ENCODE peak calls at places on chromosomes 11 and 22, in eight cellular contexts. B, S, J, N, V, U, A and D are unnamed samples. For H3K4me1 and H3K36me3, the result is how much of the 10 kb centered on the place peaks cover.

GRCh38 chr11:58392741-58393140 is 13.9 kb downstream of the OR5B3 start:
- DNase-seq in S (no peak), J (no peak), N (no peak), B (no peak), V (no peak), U (no peak), A (no peak), D (no peak)

GRCh38 chr11:102279641-102280170 is 37.6 kb upstream of the BIRC3 start:
- DNase-seq in V (no peak), B (no peak), N (no peak), A (no peak), U (no peak), J (no peak), S (no peak), D (no peak)

GRCh38 chr22:38452373-38453064 is 2.5 kb downstream of the KCNJ4 start:
- DNase-seq in S (no peak), U (no peak), A (peak), B (no peak), N (no peak), V (peak), J (no peak), D (no peak)

GRCh38 chr11:8839957-8840945 is 70.7 kb upstream of the AKIP1 start:
- DNase-seq in B (peak), N (no peak), V (no peak), S (no peak), J (no peak), U (no peak), A (no peak), D (no peak)

GRCh38 chr22:19703869-19704268 is 10.4 kb upstream of the SEPTIN5 start:
- DNase-seq in V (peak), J (no peak), U (no peak), A (no peak), B (no peak), S (no peak), N (peak), D (no peak)

GRCh38 chr22:23504522-23504921 is 75.6 kb downstream of the IGLL1 start:
- DNase-seq in A (no peak), V (peak), B (no peak), J (no peak), N (no peak), S (peak), U (peak), D (no peak)

GRCh38 chr11:62600367-62601113 is 1.1 kb downstream of the MTA2 start:
- DNase-seq in A (no peak), N (no peak), S (peak), U (no peak), V (no peak), B (no peak), J (no peak), D (no peak)

GRCh38 chr11:804599-804964 is 449 bp downstream of the PIDD1 start:
- DNase-seq in S (no peak), J (no peak), N (no peak), B (no peak), A (no peak), V (no peak), U (no peak), D (no peak)

GRCh38 chr22:31583861-31584485 is 78.0 kb downstream of the PISD start:
- DNase-seq in V (no peak), S (no peak), B (no peak), J (no peak), U (no peak), N (no peak), A (no peak), D (no peak)

GRCh38 chr11:93935826-93936225 is 85.3 kb upstream of the HEPHL1 start:
- DNase-seq in A (no peak), S (no peak), B (no peak), V (no peak), U (no peak), N (no peak), J (no peak), D (no peak)

GRCh38 chr11:125401746-125402145 is 94.3 kb downstream of the FEZ1 start:
- DNase-seq in U (peak), A (no peak), J (no peak), N (no peak), V (peak), B (peak), S (no peak), D (no peak)

GRCh38 chr11:32870676-32871075 is 21.9 kb upstream of the QSER1 start:
- DNase-seq in S (peak), A (no peak), J (no peak), B (no peak), U (no peak), N (no peak), V (no peak), D (no peak)

GRCh38 chr11:126113515-126113957 is 50.9 kb upstream of the CDON start:
- DNase-seq in S (no peak), A (peak), B (no peak), U (peak), J (no peak), V (peak), N (peak), D (no peak)

GRCh38 chr22:42305967-42306366 is 35.5 kb upstream of the TCF20 start:
- DNase-seq in N (no peak), U (no peak), B (no peak), J (no peak), V (no peak), S (no peak), A (no peak), D (no peak)
- H3K4me1 ChIP-seq in N (under half), U (under half), B (under half), J (under half), V (under half), S (under half), A (under half), D (under half)

GRCh38 chr11:70314730-70315129 is 44.2 kb downstream of the PPFIA1 start:
- DNase-seq in N (no peak), A (no peak), B (no peak), V (no peak), J (no peak), S (peak), U (no peak), D (no peak)
- H3K36me3 ChIP-seq in N (under half), A (under half), B (under half), V (under half), J (under half), S (under half), U (under half), D (under half)

DNA sequence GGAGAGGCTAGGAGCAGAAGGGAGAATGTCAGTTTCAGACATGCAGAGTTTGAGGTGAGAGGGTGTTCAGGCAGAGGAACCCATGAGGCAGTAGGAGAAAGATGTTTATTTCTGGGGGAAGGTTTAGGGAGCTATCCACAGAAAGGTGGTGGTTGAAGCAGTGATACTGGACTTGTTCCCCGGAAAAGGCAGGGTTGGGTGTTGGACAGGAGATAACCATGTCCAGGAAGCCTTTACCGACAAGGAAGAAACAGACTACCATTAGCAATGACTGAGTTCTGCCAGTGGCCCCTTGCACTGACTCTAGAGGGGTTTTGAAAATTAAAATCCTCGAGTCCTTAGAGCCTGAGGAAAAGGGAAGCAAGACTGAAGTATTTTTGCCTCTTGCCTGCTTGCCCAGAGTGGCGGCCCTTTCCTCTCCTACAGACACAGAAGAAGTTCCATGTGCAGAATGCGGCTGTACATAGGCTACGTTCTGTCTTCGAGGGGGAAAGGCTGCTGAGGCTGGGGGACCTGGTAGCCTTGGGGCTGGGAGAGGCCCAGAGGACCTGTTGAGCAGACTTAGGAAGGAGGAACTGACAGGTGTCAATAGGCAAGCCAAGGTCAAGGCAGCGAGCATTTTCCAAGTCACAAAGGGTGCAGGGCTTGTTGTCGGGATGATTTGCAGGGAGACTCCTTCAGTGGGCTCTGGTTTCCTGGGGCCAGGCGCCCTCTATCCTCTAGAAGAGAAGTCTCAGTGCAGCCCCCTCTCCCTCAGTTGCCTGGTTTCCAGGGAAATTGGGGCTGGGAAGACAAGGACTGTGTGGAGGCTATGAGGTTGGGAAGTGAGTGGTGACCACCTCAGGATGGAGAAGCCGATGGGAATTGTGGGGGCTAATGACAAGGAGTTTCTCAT is 146.7 kb downstream of the LDLRAD3 start:
- DNase-seq in N (no peak), U (no peak), J (no peak), B (no peak), A (no peak), V (no peak), S (no peak), D (no peak)
- H3K27ac ChIP-seq in N (no peak), U (no peak), J (no peak), B (no peak), A (no peak), V (no peak), S (no peak), D (no peak)

GRCh38 chr11:96267490-96268010 is 75.4 kb downstream of the MAML2 start:
- DNase-seq in B (no peak), J (no peak), N (no peak), U (no peak), A (no peak), V (no peak), S (peak), D (no peak)
- H3K4me1 ChIP-seq in B (under half), J (half or more), N (under half), U (under half), A (under half), V (under half), S (under half), D (under half)